ENCODE peak calls at places on chromosomes 16 and 17, in seven cellular contexts. R is thyroid gland, E is kidney, H is endodermal cell, S is GM12878, M is psoas muscle, P is heart left ventricle. N is an unnamed sample.

GRCh38 chr16:80666378-80667257 is 125.8 kb downstream of the DYNLRB2 start:
- DNase-seq in R (no peak), E (no peak), H (peak), S (no peak), M (no peak), P (no peak), N (no peak)

GRCh38 chr17:63701477-63702222 is 1.7 kb upstream of the LIMD2 start:
- DNase-seq in R (no peak), E (peak), H (peak), S (no peak), M (no peak), P (peak), N (no peak)

GRCh38 chr16:1613728-1614225 is 1.6 kb downstream of the CRAMP1 start:
- DNase-seq in R (peak), E (peak), H (peak), S (no peak), M (no peak), P (no peak), N (no peak)

GRCh38 chr17:7391307-7391706 is 3.0 kb downstream of the PLSCR3 start:
- DNase-seq in R (no peak), E (no peak), H (no peak), S (no peak), M (no peak), P (no peak), N (no peak)

GRCh38 chr17:78933959-78934568 is 8.9 kb upstream of the TIMP2 start:
- DNase-seq in R (peak), E (peak), H (peak), S (no peak), M (peak), P (peak), N (peak)

GRCh38 chr17:35088911-35089845 is 25.7 kb upstream of the RFFL start:
- DNase-seq in R (peak), E (peak), H (peak), S (no peak), M (peak), P (peak), N (peak)

GRCh38 chr17:73639322-73639721 is 4.9 kb downstream of the SDK2 start:
- DNase-seq in R (no peak), E (no peak), H (peak), S (no peak), M (peak), P (no peak), N (no peak)

GRCh38 chr16:59111280-59111679 is 377.2 kb upstream of the GOT2 start:
- DNase-seq in R (no peak), E (no peak), H (no peak), S (no peak), M (no peak), P (no peak), N (no peak)

GRCh38 chr17:69637399-69638165 is 223.1 kb downstream of the MAP2K6 start:
- DNase-seq in R (no peak), E (no peak), H (no peak), S (no peak), M (no peak), P (no peak), N (no peak)

GRCh38 chr16:73126453-73126853 is 78.5 kb upstream of the ZFHX3 start:
- DNase-seq in R (no peak), E (no peak), H (no peak), S (no peak), M (peak), P (no peak), N (peak)

GRCh38 chr17:83159204-83160049 is 80.0 kb downstream of the METRNL start:
- DNase-seq in R (no peak), E (no peak), H (peak), S (no peak), M (no peak), P (no peak), N (no peak)

GRCh38 chr16:20906225-20906870 is 5.8 kb downstream of the LYRM1 start:
- DNase-seq in R (no peak), E (no peak), H (no peak), S (no peak), M (no peak), P (no peak), N (no peak)

GRCh38 chr17:49343273-49343672 is 18.8 kb downstream of the ZNF652 start:
- DNase-seq in R (no peak), E (no peak), H (no peak), S (no peak), M (no peak), P (no peak), N (no peak)

GRCh38 chr17:80465316-80465974 is 11.0 kb downstream of the NPTX1 start:
- DNase-seq in R (no peak), E (no peak), H (no peak), S (no peak), M (peak), P (no peak), N (no peak)

GRCh38 chr17:73798111-73798748 is 154.0 kb upstream of the SDK2 start:
- DNase-seq in R (no peak), E (no peak), H (no peak), S (no peak), M (no peak), P (no peak), N (no peak)

GRCh38 chr17:60159479-60159866 is 9.7 kb downstream of the CA4 start:
- DNase-seq in R (no peak), E (no peak), H (no peak), S (no peak), M (no peak), P (no peak), N (no peak)

GRCh38 chr16:19139436-19140091 is 25.8 kb downstream of the ITPRIPL2 start:
- DNase-seq in R (no peak), E (no peak), H (no peak), S (no peak), M (no peak), P (no peak), N (no peak)

GRCh38 chr17:7886227-7887037 is 2.2 kb upstream of the CHD3 start:
- DNase-seq in R (peak), E (no peak), H (peak), S (no peak), M (no peak), P (no peak), N (peak)

GRCh38 chr17:45293413-45294211 is 23.2 kb downstream of the MAP3K14 start:
- DNase-seq in R (peak), E (peak), H (peak), S (no peak), M (peak), P (peak), N (peak)

GRCh38 chr16:12837344-12837743 is 33.7 kb upstream of the CPPED1 start:
- DNase-seq in R (no peak), E (no peak), H (no peak), S (no peak), M (no peak), P (no peak), N (no peak)

GRCh38 chr16:8026450-8026849 is 563.9 kb downstream of the TMEM114 start:
- DNase-seq in R (peak), E (no peak), H (peak), S (no peak), M (no peak), P (no peak), N (no peak)

GRCh38 chr16:27253526-27253930 is 15.0 kb downstream of the NSMCE1 start:
- DNase-seq in R (no peak), E (no peak), H (no peak), S (no peak), M (no peak), P (no peak), N (no peak)

GRCh38 chr16:9929836-9930235 is 252.4 kb downstream of the GRIN2A start:
- DNase-seq in R (no peak), E (no peak), H (no peak), S (no peak), M (no peak), P (no peak), N (no peak)

GRCh38 chr17:19311421-19312215 is 50.9 kb downstream of the B9D1 start:
- DNase-seq in R (no peak), E (no peak), H (peak), S (no peak), M (no peak), P (no peak), N (no peak)

GRCh38 chr17:36534117-36534880 is at the start of gene MYO19:
- DNase-seq in R (peak), E (peak), H (peak), S (peak), M (peak), P (peak), N (peak)

GRCh38 chr16:31395647-31396046 is 2.5 kb downstream of the ITGAD start:
- DNase-seq in R (no peak), E (peak), H (no peak), S (no peak), M (no peak), P (no peak), N (no peak)

GRCh38 chr17:59149051-59149450 is 5.9 kb downstream of the SKA2 start:
- DNase-seq in R (no peak), E (no peak), H (peak), S (no peak), M (no peak), P (no peak), N (no peak)

GRCh38 chr17:794876-795275 is 12.7 kb downstream of the MRM3 start:
- DNase-seq in R (peak), E (peak), H (peak), S (no peak), M (peak), P (peak), N (peak)

GRCh38 chr16:17238285-17239028 is 232.3 kb downstream of the XYLT1 start:
- DNase-seq in R (no peak), E (no peak), H (no peak), S (no peak), M (no peak), P (no peak), N (no peak)

GRCh38 chr16:50862818-50863672 is 121.2 kb downstream of the CYLD start:
- DNase-seq in R (no peak), E (peak), H (no peak), S (no peak), M (no peak), P (no peak), N (peak)

GRCh38 chr17:57924677-57925076 is 30.5 kb downstream of the CUEDC1 start:
- DNase-seq in R (peak), E (peak), H (no peak), S (no peak), M (peak), P (no peak), N (no peak)

GRCh38 chr17:69870751-69871199 is 204.2 kb upstream of the KCNJ16 start:
- DNase-seq in R (no peak), E (no peak), H (peak), S (no peak), M (no peak), P (no peak), N (no peak)

GRCh38 chr16:63188076-63188771 is 1152.0 kb upstream of the CDH8 start:
- DNase-seq in R (no peak), E (no peak), H (no peak), S (no peak), M (no peak), P (no peak), N (no peak)

GRCh38 chr16:77213542-77214108 is 14.4 kb downstream of the SYCE1L start:
- DNase-seq in R (peak), E (peak), H (no peak), S (no peak), M (no peak), P (no peak), N (peak)

GRCh38 chr16:71249399-71249798 is 18.9 kb upstream of the HYDIN start:
- DNase-seq in R (no peak), E (no peak), H (peak), S (no peak), M (no peak), P (no peak), N (no peak)
- TF ChIP-seq CTCF in R (no peak), E (no peak), H (peak), S (no peak), M (no peak), P (no peak), N (no peak)

DNA sequence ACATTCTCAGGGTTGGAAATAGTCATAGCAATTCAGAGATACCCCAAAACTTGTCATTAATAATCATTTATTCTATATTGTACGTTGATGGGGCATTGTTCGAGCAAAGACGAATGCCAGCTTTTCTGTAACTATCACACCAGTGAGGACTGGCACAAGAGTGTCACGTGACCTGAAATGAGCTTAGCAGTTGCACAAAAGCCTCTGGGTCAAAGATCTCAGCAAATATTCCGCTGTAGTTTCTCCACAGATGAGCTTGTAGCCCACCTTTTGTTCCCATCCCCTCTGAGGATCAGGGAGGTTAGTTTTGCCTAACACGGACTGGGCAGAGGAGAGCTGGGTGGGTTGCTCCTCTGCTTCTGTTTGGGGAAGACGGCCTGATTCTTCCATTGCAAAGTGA is 18.2 kb downstream of the IRX3 start:
- DNase-seq in R (no peak), E (no peak), H (peak), S (no peak), M (no peak), P (no peak), N (no peak)
- H3K4me3 ChIP-seq in R (no peak), E (no peak), H (no peak), S (no peak), M (no peak), P (no peak), N (no peak)

GRCh38 chr16:69606985-69607384 is 41.2 kb downstream of the NFAT5 start:
- DNase-seq in R (no peak), E (no peak), H (no peak), S (no peak), M (no peak), P (no peak), N (no peak)

GRCh38 chr16:69611103-69611640 is 45.4 kb downstream of the NFAT5 start:
- DNase-seq in R (no peak), E (no peak), H (no peak), S (no peak), M (no peak), P (no peak), N (no peak)

GRCh38 chr16:69613283-69614154 is 47.8 kb downstream of the NFAT5 start:
- DNase-seq in R (no peak), E (no peak), H (no peak), S (peak), M (no peak), P (no peak), N (no peak)

GRCh38 chr16:69607674-69608073 is 41.9 kb downstream of the NFAT5 start:
- DNase-seq in R (no peak), E (no peak), H (no peak), S (peak), M (no peak), P (no peak), N (no peak)

DNA sequence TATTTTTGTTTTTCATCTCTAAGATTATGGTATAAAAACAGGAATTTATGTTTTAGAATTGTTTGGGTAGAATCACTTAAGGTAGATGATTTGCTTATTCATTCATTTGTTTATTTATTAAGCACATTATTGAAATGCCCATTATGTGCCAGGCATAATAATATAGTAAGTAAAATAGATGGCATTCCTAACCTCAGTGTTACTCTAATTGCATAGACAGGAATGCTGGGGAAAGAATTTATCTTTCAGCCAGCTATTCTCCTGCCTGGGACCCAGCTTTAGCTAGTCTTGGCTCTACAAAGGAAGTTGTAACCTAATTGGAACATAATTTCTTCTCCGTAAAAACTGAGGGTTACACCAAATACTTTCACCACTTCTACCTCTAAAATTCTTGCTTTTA is 44.6 kb downstream of the NFAT5 start:
- DNase-seq in R (no peak), E (no peak), H (no peak), S (no peak), M (no peak), P (no peak), N (no peak)
- H3K27ac ChIP-seq in R (no peak), E (no peak), H (no peak), S (no peak), M (peak), P (no peak), N (no peak)

GRCh38 chr17:40350410-40351184 is 13.9 kb downstream of the GJD3 start:
- DNase-seq in R (no peak), E (no peak), H (peak), S (no peak), M (peak), P (no peak), N (no peak)

GRCh38 chr17:40352044-40352778 is 12.3 kb downstream of the GJD3 start:
- DNase-seq in R (no peak), E (no peak), H (peak), S (no peak), M (peak), P (no peak), N (no peak)

GRCh38 chr17:40354191-40355122 is 10.1 kb downstream of the GJD3 start:
- DNase-seq in R (no peak), E (peak), H (peak), S (no peak), M (no peak), P (no peak), N (no peak)

GRCh38 chr17:40351185-40352043 is 13.1 kb downstream of the GJD3 start:
- DNase-seq in R (no peak), E (no peak), H (peak), S (no peak), M (peak), P (no peak), N (no peak)

DNA sequence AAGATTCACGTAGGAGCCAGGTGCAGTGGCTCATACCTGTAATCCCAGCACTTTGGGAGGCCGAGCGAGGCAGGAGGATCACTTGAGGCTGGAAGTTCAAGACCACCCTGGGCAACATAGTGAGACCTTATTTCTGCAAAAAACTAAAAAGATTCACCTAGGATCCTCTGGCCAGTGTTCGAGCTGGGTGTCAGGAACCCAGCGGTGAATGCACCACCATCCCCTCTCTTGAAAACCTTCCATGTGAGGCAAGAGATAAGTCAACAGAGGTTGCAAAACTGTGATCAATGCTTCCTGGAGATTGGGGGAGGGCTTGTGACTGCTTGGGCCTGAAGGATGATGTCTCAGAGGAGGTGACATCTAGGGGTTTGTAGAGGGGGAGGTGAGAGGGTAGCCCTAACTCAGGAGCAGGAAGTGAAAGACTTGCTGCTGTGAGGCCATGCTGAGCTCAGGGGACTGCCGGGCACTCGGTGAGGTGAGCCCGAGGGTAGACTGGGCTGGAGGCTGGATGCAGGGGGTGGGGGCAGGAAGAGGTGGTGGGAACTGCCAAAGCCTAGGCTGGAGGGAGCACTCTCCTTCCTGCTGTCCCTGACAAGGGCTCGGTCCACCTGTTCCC is 11.7 kb downstream of the GJD3 start:
- DNase-seq in R (no peak), E (no peak), H (peak), S (no peak), M (peak), P (no peak), N (no peak)
- TF ChIP-seq CTCF in R (no peak), E (no peak), H (no peak), S (no peak), M (no peak), P (no peak), N (no peak)

GRCh38 chr17:17840751-17841591 is 4.2 kb upstream of the SREBF1 start:
- DNase-seq in R (no peak), E (no peak), H (peak), S (no peak), M (no peak), P (no peak), N (no peak)
- H3K4me3 ChIP-seq in R (peak), E (peak), H (no peak), S (peak), M (peak), P (peak), N (no peak)

GRCh38 chr17:3893003-3893719 is at the start of gene CAMKK1:
- DNase-seq in R (peak), E (peak), H (peak), S (no peak), M (peak), P (peak), N (peak)
- H3K27ac ChIP-seq in R (peak), E (peak), H (no peak), S (peak), M (peak), P (peak), N (peak)

GRCh38 chr16:57667526-57668258 is 414 bp upstream of the ADGRG3 start:
- DNase-seq in R (peak), E (peak), H (peak), S (no peak), M (no peak), P (no peak), N (peak)
- TF ChIP-seq CTCF in R (no peak), E (no peak), H (peak), S (peak), M (no peak), P (no peak), N (no peak)